ENCODE peak calls at places on chromosomes 7 and 10, in ten cellular contexts. M, Y, W, H, N, B, Z, P, C and U are unnamed samples.

GRCh38 chr7:99615989-99616358 is 772 bp upstream of the ZSCAN25 start:
- DNase-seq in Z (no peak), C (no peak), P (no peak), B (no peak), H (no peak), Y (no peak), M (no peak), W (peak; percentile 31), N (no peak), U (no peak)

GRCh38 chr7:108570146-108570755 is 577 bp downstream of the DNAJB9 start:
- DNase-seq in B (peak; percentile 56), Y (peak; percentile 75), H (no peak), Z (peak; percentile 53), N (peak; percentile 39), M (peak; percentile 55), C (peak; percentile 40), W (no peak), P (peak; percentile 15), U (no peak)

GRCh38 chr10:126963354-126963753 is 58.1 kb downstream of the DOCK1 start:
- DNase-seq in N (no peak), Y (no peak), M (no peak), Z (no peak), W (no peak), B (no peak), P (no peak), H (no peak), C (no peak), U (no peak)

GRCh38 chr7:139112316-139112715 is 2.8 kb upstream of the ZC3HAV1 start:
- DNase-seq in Y (no peak), W (no peak), M (no peak), P (no peak), C (no peak), Z (no peak), B (no peak), N (no peak), H (no peak), U (no peak)

GRCh38 chr10:46531737-46532136 is 24.7 kb downstream of the GPRIN2 start:
- DNase-seq in M (peak; percentile 80), C (no peak), P (no peak), Z (no peak), W (no peak), H (no peak), Y (no peak), B (no peak), N (no peak), U (no peak)

GRCh38 chr10:21002097-21002878 is 105.2 kb upstream of the NEBL start:
- DNase-seq in W (no peak), Z (peak; percentile 95), C (no peak), N (no peak), Y (no peak), H (no peak), B (peak; percentile 94), M (peak; percentile 39), P (no peak), U (no peak)

GRCh38 chr7:55191161-55191925 is 172.5 kb downstream of the EGFR start:
- DNase-seq in W (no peak), Z (no peak), N (no peak), C (no peak), Y (no peak), H (no peak), M (no peak), P (no peak), B (no peak), U (no peak)

GRCh38 chr7:132402751-132403245 is 173.5 kb downstream of the PLXNA4 start:
- DNase-seq in P (peak; percentile 22), Y (no peak), Z (peak; percentile 81), B (no peak), H (no peak), C (no peak), M (no peak), N (peak; percentile 67), W (no peak), U (no peak)

GRCh38 chr7:117728858-117729257 is 144.4 kb downstream of the CTTNBP2 start:
- DNase-seq in W (no peak), H (peak; percentile 4), C (peak; percentile 18), M (no peak), Y (no peak), B (no peak), Z (peak; percentile 1), N (no peak), P (no peak), U (no peak)

GRCh38 chr7:34208878-34209621 is 303.7 kb downstream of the BMPER start:
- DNase-seq in W (no peak), P (no peak), M (no peak), Z (peak; percentile 85), C (no peak), B (no peak), H (no peak), N (peak; percentile 46), Y (no peak), U (peak; percentile 62)

GRCh38 chr7:80622531-80622930 is 15.9 kb upstream of the CD36 start:
- DNase-seq in B (peak; percentile 63), N (no peak), Y (no peak), Z (peak; percentile 67), W (no peak), P (no peak), H (no peak), C (no peak), M (no peak), U (no peak)

GRCh38 chr7:2554654-2555053 is 670 bp downstream of the BRAT1 start:
- DNase-seq in P (no peak), Z (no peak), B (no peak), W (no peak), M (no peak), N (no peak), H (no peak), Y (no peak), C (no peak), U (no peak)

GRCh38 chr10:60305394-60305892 is 84.2 kb downstream of the ANK3 start:
- DNase-seq in N (no peak), C (no peak), W (no peak), H (no peak), P (no peak), Z (peak; percentile 47), B (no peak), Y (no peak), M (no peak), U (no peak)

GRCh38 chr10:133031541-133032125 is 56.1 kb upstream of the ADGRA1 start:
- DNase-seq in H (no peak), M (no peak), B (no peak), Z (no peak), P (no peak), N (no peak), C (no peak), Y (no peak), W (no peak), U (no peak)

GRCh38 chr7:35263396-35263795 is 9.5 kb upstream of the TBX20 start:
- DNase-seq in Z (no peak), P (no peak), W (no peak), M (no peak), B (no peak), C (no peak), H (no peak), N (peak; percentile 76), Y (no peak), U (no peak)

GRCh38 chr7:104005197-104005596 is 15.7 kb upstream of the RELN start:
- DNase-seq in Y (no peak), B (peak; percentile 59), C (no peak), P (no peak), Z (peak; percentile 24), N (no peak), M (no peak), H (no peak), W (no peak), U (no peak)

GRCh38 chr10:110834622-110835219 is 37.0 kb upstream of the PDCD4 start:
- DNase-seq in N (no peak), W (no peak), H (no peak), M (no peak), Z (no peak), Y (no peak), P (no peak), B (no peak), C (no peak), U (no peak)